ENCODE peak calls at places on chromosomes 1 and 21, in nine cellular contexts. S, W, K, Z, A, P, C, T and Q are unnamed samples.

GRCh38 chr1:113610372-113610771 is 148.9 kb downstream of the PHTF1 start:
- DNase-seq in W (no peak), S (no peak), A (no peak), T (no peak), P (no peak), Z (no peak), C (no peak), K (no peak), Q (no peak)

GRCh38 chr1:112852934-112853333 is 103.1 kb downstream of the SLC16A1 start:
- DNase-seq in W (no peak), A (no peak), S (no peak), P (no peak), T (no peak), K (no peak), C (no peak), Z (no peak), Q (no peak)

GRCh38 chr1:232876506-232877360 is 71.5 kb downstream of the MAP10 start:
- DNase-seq in C (no peak), S (no peak), K (no peak), T (no peak), W (no peak), A (no peak), P (no peak), Z (no peak), Q (no peak)

GRCh38 chr1:226953175-226953800 is 13.2 kb downstream of the COQ8A start:
- DNase-seq in T (peak; percentile 38), K (no peak), A (no peak), W (no peak), S (no peak), C (no peak), Z (no peak), P (no peak), Q (no peak)

GRCh38 chr1:228105996-228106799 is 2.9 kb downstream of the MRPL55 start:
- DNase-seq in K (no peak), T (no peak), W (no peak), P (no peak), A (no peak), S (no peak), C (no peak), Z (no peak), Q (no peak)

GRCh38 chr21:46661211-46661625 is 25.7 kb downstream of the PRMT2 start:
- DNase-seq in T (peak; percentile 79), C (peak; percentile 89), A (peak; percentile 68), Z (peak; percentile 69), S (peak; percentile 63), W (peak; percentile 74), P (peak; percentile 55), K (no peak), Q (peak; percentile 62)

GRCh38 chr1:151711044-151711800 is 5.4 kb downstream of the CELF3 start:
- DNase-seq in S (no peak), T (no peak), K (no peak), P (no peak), Z (no peak), W (no peak), C (no peak), A (no peak), Q (no peak)

GRCh38 chr1:217332426-217333065 is 298.3 kb downstream of the GPATCH2 start:
- DNase-seq in T (peak; percentile 3), S (no peak), K (no peak), C (no peak), Z (peak; percentile 48), A (peak; percentile 18), P (no peak), W (no peak), Q (no peak)

GRCh38 chr1:94636625-94637024 is 95.1 kb upstream of the F3 start:
- DNase-seq in P (no peak), T (peak; percentile 58), Z (no peak), S (no peak), C (no peak), A (no peak), W (no peak), K (no peak), Q (no peak)

GRCh38 chr21:14275806-14276205 is 59.8 kb downstream of the RBM11 start:
- DNase-seq in A (no peak), C (no peak), W (no peak), Z (no peak), P (no peak), S (no peak), T (no peak), K (no peak), Q (no peak)

GRCh38 chr21:33125981-33126380 is 56.0 kb downstream of the OLIG1 start:
- DNase-seq in P (no peak), S (no peak), T (no peak), Z (no peak), K (no peak), W (no peak), A (no peak), C (no peak), Q (no peak)

GRCh38 chr21:33126569-33126968 is 56.6 kb downstream of the OLIG1 start:
- DNase-seq in Z (no peak), A (no peak), K (no peak), C (no peak), S (no peak), P (no peak), W (no peak), T (no peak), Q (no peak)

GRCh38 chr21:33132054-33132453 is 62.1 kb downstream of the OLIG1 start:
- DNase-seq in P (no peak), K (peak; percentile 6), T (no peak), S (no peak), C (no peak), A (no peak), W (no peak), Z (no peak), Q (no peak)

GRCh38 chr21:33127154-33127893 is 57.4 kb downstream of the OLIG1 start:
- DNase-seq in P (peak; percentile 61), W (peak; percentile 78), K (peak; percentile 56), S (peak; percentile 9), C (peak; percentile 60), A (peak; percentile 78), Z (peak; percentile 81), T (peak; percentile 77), Q (peak; percentile 70)

DNA sequence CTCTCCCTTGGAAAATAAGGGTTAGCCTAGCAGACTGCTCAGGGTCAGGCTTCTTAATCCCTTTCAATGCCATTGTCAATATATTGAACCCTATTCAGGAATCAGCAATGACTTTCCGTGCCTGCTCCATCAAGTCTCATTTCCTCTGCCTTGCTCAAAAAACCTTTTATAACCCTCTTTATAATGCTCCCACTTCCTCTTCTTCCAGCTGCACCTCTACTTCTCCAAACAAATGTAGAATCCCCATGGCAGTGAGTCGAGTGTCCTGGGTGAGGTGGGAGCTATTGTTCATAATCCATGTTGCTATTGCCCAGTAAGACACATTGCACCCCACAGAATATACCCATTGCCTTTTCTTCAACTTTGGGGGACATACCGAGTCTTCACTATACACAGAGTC is 58.6 kb downstream of the OLIG1 start:
- DNase-seq in S (no peak), W (no peak), A (no peak), K (no peak), C (no peak), Z (no peak), P (no peak), T (no peak), Q (no peak)
- H3K4me1 ChIP-seq in S (no peaks in the 10 kb centered on the region), W (peaks cover 5% of the 10 kb centered on the region), A (no peaks in the 10 kb centered on the region), K (peaks cover 13% of the 10 kb centered on the region), C (no peaks in the 10 kb centered on the region), Z (no peaks in the 10 kb centered on the region), P (peaks cover 3% of the 10 kb centered on the region), T (no peaks in the 10 kb centered on the region), Q (peaks cover 8% of the 10 kb centered on the region)

GRCh38 chr1:49163041-49163440 is 386.4 kb upstream of the BEND5 start:
- DNase-seq in S (no peak), W (no peak), T (no peak), A (no peak), K (no peak), C (no peak), P (no peak), Z (no peak), Q (no peak)

GRCh38 chr1:49160677-49161076 is 384.0 kb upstream of the BEND5 start:
- DNase-seq in P (no peak), T (no peak), A (no peak), W (no peak), K (no peak), S (no peak), C (no peak), Z (no peak), Q (no peak)
- H3K9me3 ChIP-seq in P (no peaks in the 10 kb centered on the region), T (no peaks in the 10 kb centered on the region), A (no peaks in the 10 kb centered on the region), W (no peaks in the 10 kb centered on the region), K (peaks cover 84% of the 10 kb centered on the region), S (no peaks in the 10 kb centered on the region), C (no peaks in the 10 kb centered on the region), Z (peaks cover 1% of the 10 kb centered on the region), Q (peaks cover 5% of the 10 kb centered on the region)

DNA sequence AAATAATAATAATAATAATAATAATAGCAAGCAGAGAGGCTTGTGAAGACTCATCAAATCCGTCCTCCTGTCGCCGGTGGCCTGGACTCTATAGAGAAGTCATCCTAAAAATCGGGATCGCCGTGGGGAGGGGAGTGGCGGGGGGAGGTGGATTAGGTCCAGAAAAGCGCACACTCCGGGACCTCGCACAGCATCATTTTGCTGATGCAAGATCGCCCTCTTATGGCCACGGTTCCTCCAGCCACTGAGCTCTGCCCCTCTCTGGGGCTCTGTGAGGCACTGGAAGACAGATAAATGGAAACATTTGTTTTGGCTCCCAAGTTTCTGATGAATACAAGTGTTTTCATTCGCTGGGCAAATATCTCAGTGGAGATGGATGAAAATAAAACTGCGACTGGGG is 612.0 kb downstream of the MATN1 start:
- DNase-seq in W (peak; percentile 55), P (no peak), Z (peak; percentile 71), A (peak; percentile 71), K (peak; percentile 5), T (peak; percentile 33), S (peak; percentile 46), C (peak; percentile 76), Q (no peak)
- H3K4me3 ChIP-seq in W (no peak overlapping the region), P (no peak overlapping the region), Z (no peak overlapping the region), A (no peak overlapping the region), K (no peak overlapping the region), T (no peak overlapping the region), S (no peak overlapping the region), C (no peak overlapping the region), Q (no peak overlapping the region)

GRCh38 chr1:155126494-155127104 is 1.1 kb upstream of the EFNA1 start:
- DNase-seq in T (peak; percentile 74), W (no peak), A (peak; percentile 42), S (no peak), C (peak; percentile 56), K (peak; percentile 88), P (peak; percentile 64), Z (no peak), Q (peak; percentile 90)

GRCh38 chr1:155127105-155127671 is 488 bp upstream of the EFNA1 start:
- DNase-seq in S (peak; percentile 23), P (no peak), K (peak; percentile 99), C (peak; percentile 77), Z (peak; percentile 68), A (peak; percentile 59), W (no peak), T (peak; percentile 76), Q (peak; percentile 89)

GRCh38 chr1:155128755-155129473 is 1.2 kb downstream of the EFNA1 start:
- DNase-seq in K (peak; percentile 90), T (no peak), Z (no peak), W (no peak), P (no peak), C (peak; percentile 64), S (no peak), A (no peak), Q (no peak)

GRCh38 chr1:155127672-155128468 is at the start of gene EFNA1:
- DNase-seq in Z (peak; percentile 71), C (peak; percentile 84), S (peak; percentile 44), P (peak; percentile 63), A (peak; percentile 44), K (peak; percentile 59), W (no peak), T (peak; percentile 48), Q (peak; percentile 91)

DNA sequence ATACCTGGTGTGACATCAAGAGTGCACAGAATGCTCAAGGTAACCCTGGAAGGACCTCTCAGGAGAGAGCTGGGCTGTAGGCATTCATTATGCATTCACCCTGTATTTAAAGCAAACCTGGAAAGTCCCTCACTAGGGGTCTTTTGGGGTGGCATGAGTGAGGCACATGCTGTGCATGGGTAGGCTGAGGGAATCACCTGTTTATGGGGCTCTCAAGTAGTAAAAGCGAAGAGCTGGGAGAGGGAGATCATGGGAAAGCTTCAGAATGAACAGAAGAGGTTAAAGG is 736 bp downstream of the EFNA1 start:
- DNase-seq in P (no peak), Z (no peak), S (no peak), A (no peak), C (no peak), W (no peak), K (no peak), T (no peak), Q (no peak)
- H3K4me1 ChIP-seq in P (peaks cover 34% of the 10 kb centered on the region), Z (no peaks in the 10 kb centered on the region), S (peaks cover 15% of the 10 kb centered on the region), A (peaks cover 31% of the 10 kb centered on the region), C (peaks cover 45% of the 10 kb centered on the region), W (peaks cover 36% of the 10 kb centered on the region), K (peaks cover 55% of the 10 kb centered on the region), T (peaks cover 51% of the 10 kb centered on the region), Q (peaks cover 78% of the 10 kb centered on the region)